ENCODE peak calls at places on chromosome 21, in four cellular contexts. One of them, this sample, is unnamed.
A peak's percentile ranks its signal among the peaks of the same experiment; 100 is the strongest.

GRCh38 chr21:31326478-31327247 is 17.4 kb downstream of the TIAM1 start:
- DNase-seq in tibial nerve: no peak
- DNase-seq in right atrium auricular region: no peak
- DNase-seq in neural progenitor cell: no peak
- DNase-seq in this sample: no peak

GRCh38 chr21:31305888-31306287 is 38.2 kb downstream of the TIAM1 start:
- DNase-seq in right atrium auricular region: no peak
- DNase-seq in neural progenitor cell: no peak
- DNase-seq in tibial nerve: no peak
- DNase-seq in this sample: no peak

GRCh38 chr21:31752967-31753366 is 21.0 kb upstream of the SCAF4 start:
- DNase-seq in tibial nerve: no peak
- DNase-seq in neural progenitor cell: no peak
- DNase-seq in right atrium auricular region: no peak
- DNase-seq in this sample: no peak

GRCh38 chr21:45811136-45811535 is 167.6 kb downstream of the PCBP3 start:
- DNase-seq in right atrium auricular region: no peak
- DNase-seq in tibial nerve: no peak
- DNase-seq in neural progenitor cell: no peak
- DNase-seq in this sample: peak; percentile 16

GRCh38 chr21:32099812-32100416 is 178.9 kb downstream of the MIS18A start:
- DNase-seq in neural progenitor cell: peak; percentile 45
- DNase-seq in tibial nerve: no peak
- DNase-seq in right atrium auricular region: no peak
- DNase-seq in this sample: no peak

GRCh38 chr21:20276954-20277353 is 721.3 kb upstream of the NCAM2 start:
- DNase-seq in tibial nerve: no peak
- DNase-seq in right atrium auricular region: no peak
- DNase-seq in neural progenitor cell: peak; percentile 31
- DNase-seq in this sample: no peak

GRCh38 chr21:45747802-45748445 is 104.4 kb downstream of the PCBP3 start:
- DNase-seq in right atrium auricular region: peak; percentile 32
- DNase-seq in neural progenitor cell: no peak
- DNase-seq in tibial nerve: no peak
- DNase-seq in this sample: no peak

GRCh38 chr21:46427516-46427915 is 31.2 kb upstream of the DIP2A start:
- DNase-seq in neural progenitor cell: no peak
- DNase-seq in right atrium auricular region: no peak
- DNase-seq in tibial nerve: no peak
- DNase-seq in this sample: no peak

GRCh38 chr21:27423073-27423472 is 456.2 kb upstream of the ADAMTS5 start:
- DNase-seq in tibial nerve: peak; percentile 52
- DNase-seq in right atrium auricular region: peak; percentile 89
- DNase-seq in neural progenitor cell: no peak
- DNase-seq in this sample: peak; percentile 90

GRCh38 chr21:33019885-33020557 is 5.7 kb upstream of the OLIG2 start:
- DNase-seq in neural progenitor cell: peak; percentile 72
- DNase-seq in right atrium auricular region: no peak
- DNase-seq in tibial nerve: no peak
- DNase-seq in this sample: no peak

GRCh38 chr21:43306911-43307676 is 119.8 kb downstream of the SIK1 start:
- DNase-seq in right atrium auricular region: no peak
- DNase-seq in tibial nerve: no peak
- DNase-seq in neural progenitor cell: no peak
- DNase-seq in this sample: peak; percentile 54
- H3K4me3 ChIP-seq in right atrium auricular region: no peak overlapping the region
- H3K4me3 ChIP-seq in tibial nerve: no peak overlapping the region
- H3K4me3 ChIP-seq in neural progenitor cell: no peak overlapping the region
- H3K4me3 ChIP-seq in this sample: no peak overlapping the region

DNA sequence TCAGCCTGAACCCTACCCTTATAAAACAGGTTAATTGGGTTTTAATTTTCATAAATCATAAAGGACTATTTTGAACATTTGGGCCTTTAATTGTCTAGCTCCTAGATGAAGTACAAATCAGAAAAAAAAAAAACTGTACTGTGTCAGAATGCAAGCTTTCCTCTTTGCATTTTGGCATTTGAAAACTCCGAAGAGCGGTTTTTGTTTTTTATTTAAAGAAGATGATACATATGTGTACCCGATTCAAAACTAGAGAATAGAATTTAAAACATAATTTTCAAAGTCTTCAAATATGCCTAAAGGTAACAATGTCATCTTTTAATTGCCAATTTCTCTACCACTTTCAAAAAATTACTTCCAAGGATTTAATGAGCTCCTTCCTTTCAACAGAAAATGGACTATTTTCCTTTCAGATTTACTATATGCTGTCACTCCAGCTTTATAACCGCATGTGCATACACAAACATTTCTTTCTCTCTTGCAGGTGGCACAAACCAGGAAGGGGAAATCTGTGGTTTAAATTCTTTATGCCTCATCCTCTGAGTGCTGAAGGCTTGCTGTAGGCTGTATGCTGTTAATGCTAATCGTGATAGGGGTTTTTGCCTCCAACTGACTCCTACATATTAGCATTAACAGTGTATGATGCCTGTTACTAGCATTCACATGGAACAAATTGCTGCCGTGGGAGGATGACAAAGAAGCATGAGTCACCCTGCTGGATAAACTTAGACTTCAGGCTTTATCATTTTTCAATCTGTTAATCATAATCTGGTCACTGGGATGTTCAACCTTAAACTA is 33.7 kb downstream of the MRPL39 start:
- DNase-seq in right atrium auricular region: no peak
- DNase-seq in neural progenitor cell: no peak
- DNase-seq in tibial nerve: no peak
- DNase-seq in this sample: no peak
- H3K4me3 ChIP-seq in right atrium auricular region: no peak overlapping the region
- H3K4me3 ChIP-seq in neural progenitor cell: no peak overlapping the region
- H3K4me3 ChIP-seq in tibial nerve: no peak overlapping the region
- H3K4me3 ChIP-seq in this sample: no peak overlapping the region

GRCh38 chr21:37075214-37075770 is 2.2 kb downstream of the TTC3 start:
- DNase-seq in tibial nerve: no peak
- DNase-seq in right atrium auricular region: no peak
- DNase-seq in neural progenitor cell: no peak
- DNase-seq in this sample: no peak
- H3K4me3 ChIP-seq in tibial nerve: no peak overlapping the region
- H3K4me3 ChIP-seq in right atrium auricular region: no peak overlapping the region
- H3K4me3 ChIP-seq in neural progenitor cell: no peak overlapping the region
- H3K4me3 ChIP-seq in this sample: no peak overlapping the region

DNA sequence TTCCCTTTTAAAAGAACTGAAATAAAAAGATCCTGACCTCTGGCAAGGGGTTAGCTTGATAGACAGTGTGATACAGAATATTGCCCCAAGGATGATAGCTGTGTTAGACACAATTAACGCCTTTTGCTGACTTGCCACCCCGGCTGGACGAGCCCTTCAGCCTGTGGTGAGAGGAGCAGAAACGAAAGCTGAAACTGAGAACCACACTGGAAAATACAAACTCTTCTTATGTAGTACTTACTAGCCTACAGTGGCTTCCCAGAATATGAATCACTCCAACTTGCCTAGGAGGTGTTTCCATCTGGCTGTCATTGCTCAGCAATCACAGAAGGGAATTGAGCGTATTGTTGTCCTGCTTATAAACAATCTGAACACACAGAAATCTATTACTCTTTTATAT is 22.9 kb downstream of the SAMSN1 start:
- DNase-seq in neural progenitor cell: no peak
- DNase-seq in right atrium auricular region: no peak
- DNase-seq in tibial nerve: no peak
- DNase-seq in this sample: no peak
- H3K4me3 ChIP-seq in neural progenitor cell: no peak overlapping the region
- H3K4me3 ChIP-seq in right atrium auricular region: no peak overlapping the region
- H3K4me3 ChIP-seq in tibial nerve: no peak overlapping the region
- H3K4me3 ChIP-seq in this sample: no peak overlapping the region

DNA sequence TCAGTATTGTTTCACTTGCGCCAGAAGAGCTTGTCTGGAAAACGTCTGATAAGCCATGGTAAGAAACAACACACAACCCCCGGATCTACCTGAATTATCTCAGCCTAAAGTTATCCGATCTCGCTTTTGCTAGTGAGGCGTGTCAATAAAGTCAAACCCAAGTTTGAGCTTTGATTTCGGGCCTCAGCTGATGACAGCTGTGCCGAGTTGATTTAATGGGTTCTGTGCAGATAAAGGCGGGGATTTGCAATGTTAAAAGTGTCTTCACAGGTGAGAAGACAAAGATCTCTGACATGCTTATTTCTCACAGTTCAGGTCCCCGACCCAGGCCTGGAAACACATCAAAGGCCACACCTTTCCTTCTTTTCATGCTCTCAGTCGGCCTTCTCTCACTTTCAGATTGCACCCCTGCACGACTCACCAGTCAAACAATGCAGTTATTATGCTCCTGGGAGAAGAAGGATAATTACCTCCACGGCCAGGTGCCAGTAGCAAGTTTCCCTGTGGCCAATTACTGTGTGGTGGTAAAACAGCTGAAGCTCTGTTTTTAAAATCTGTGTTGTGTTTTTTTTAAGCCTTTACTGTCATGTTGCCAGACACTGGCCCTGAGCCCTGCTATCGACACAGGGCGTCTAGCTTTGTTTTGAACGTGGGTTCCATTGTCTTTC is 245.3 kb upstream of the RUNX1 start:
- DNase-seq in neural progenitor cell: peak; percentile 21
- DNase-seq in right atrium auricular region: no peak
- DNase-seq in tibial nerve: no peak
- DNase-seq in this sample: no peak
- H3K4me3 ChIP-seq in neural progenitor cell: no peak overlapping the region
- H3K4me3 ChIP-seq in right atrium auricular region: no peak overlapping the region
- H3K4me3 ChIP-seq in tibial nerve: no peak overlapping the region
- H3K4me3 ChIP-seq in this sample: no peak overlapping the region

GRCh38 chr21:39132248-39132647 is 51.0 kb downstream of the PSMG1 start:
- DNase-seq in right atrium auricular region: no peak
- DNase-seq in tibial nerve: no peak
- DNase-seq in neural progenitor cell: no peak
- DNase-seq in this sample: no peak

GRCh38 chr21:39134288-39134810 is 48.9 kb downstream of the PSMG1 start:
- DNase-seq in tibial nerve: no peak
- DNase-seq in neural progenitor cell: no peak
- DNase-seq in right atrium auricular region: peak; percentile 21
- DNase-seq in this sample: no peak

GRCh38 chr21:39137248-39138186 is 45.7 kb downstream of the PSMG1 start:
- DNase-seq in tibial nerve: no peak
- DNase-seq in neural progenitor cell: peak; percentile 33
- DNase-seq in right atrium auricular region: peak; percentile 53
- DNase-seq in this sample: no peak

GRCh38 chr21:39141502-39141901 is 41.7 kb downstream of the PSMG1 start:
- DNase-seq in tibial nerve: no peak
- DNase-seq in right atrium auricular region: no peak
- DNase-seq in neural progenitor cell: no peak
- DNase-seq in this sample: no peak

DNA sequence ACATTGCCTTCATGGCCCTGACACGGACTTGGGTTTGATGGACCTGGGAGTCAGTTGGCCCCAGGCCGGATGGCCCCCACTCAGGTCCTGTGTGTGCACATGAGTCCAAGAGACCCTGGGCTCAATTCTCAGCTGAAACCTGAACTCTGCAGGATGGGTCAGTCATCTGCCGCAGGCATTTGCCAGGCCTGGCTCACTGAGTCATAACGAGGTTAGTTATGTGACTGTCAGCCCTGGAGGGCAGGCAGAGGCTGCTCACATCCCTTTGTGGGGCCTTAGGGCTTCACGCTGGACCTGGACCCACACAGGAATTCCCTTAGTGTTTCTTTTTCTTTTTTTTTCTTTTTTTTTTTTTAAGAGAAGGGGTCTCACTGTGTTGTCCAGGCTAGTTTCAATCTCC is 46.5 kb downstream of the PSMG1 start:
- DNase-seq in right atrium auricular region: no peak
- DNase-seq in neural progenitor cell: no peak
- DNase-seq in tibial nerve: no peak
- DNase-seq in this sample: no peak
- H3K4me3 ChIP-seq in right atrium auricular region: no peak overlapping the region
- H3K4me3 ChIP-seq in neural progenitor cell: no peak overlapping the region
- H3K4me3 ChIP-seq in tibial nerve: no peak overlapping the region
- H3K4me3 ChIP-seq in this sample: no peak overlapping the region

DNA sequence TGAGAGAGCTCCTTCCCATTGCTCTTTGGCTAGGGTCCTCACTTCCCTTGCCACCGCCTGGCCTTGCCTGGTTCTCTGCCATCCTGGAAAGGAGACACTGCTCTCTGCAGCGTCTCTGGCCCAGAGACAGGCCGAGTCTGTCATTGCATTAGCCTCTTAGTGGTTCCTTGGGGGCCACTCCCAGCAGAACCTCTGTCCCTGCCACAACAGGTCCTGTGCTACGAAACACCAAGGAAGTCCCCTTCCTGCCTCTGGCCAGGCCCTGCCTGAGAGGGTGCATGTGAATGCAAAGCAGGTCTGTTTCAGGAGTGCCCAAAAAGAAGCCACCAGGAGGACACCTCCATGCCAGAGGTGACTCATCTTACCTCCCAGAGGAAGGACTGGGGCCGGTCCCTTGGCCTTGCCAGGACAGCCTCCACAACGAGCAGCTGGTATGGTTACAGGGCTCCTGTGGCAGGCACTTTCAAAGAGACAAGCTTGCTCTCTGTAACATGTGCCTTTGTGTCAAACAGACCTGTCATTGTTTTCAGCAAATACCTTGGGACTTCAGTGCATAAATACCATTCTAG is 59.6 kb downstream of the VPS26C start:
- DNase-seq in right atrium auricular region: no peak
- DNase-seq in neural progenitor cell: no peak
- DNase-seq in tibial nerve: no peak
- DNase-seq in this sample: no peak
- H3K4me3 ChIP-seq in right atrium auricular region: no peak overlapping the region
- H3K4me3 ChIP-seq in neural progenitor cell: no peak overlapping the region
- H3K4me3 ChIP-seq in tibial nerve: peak overlapping the region; percentile 2
- H3K4me3 ChIP-seq in this sample: peak overlapping the region; percentile 32

GRCh38 chr21:41953831-41954653 is at the start of gene C2CD2:
- DNase-seq in tibial nerve: no peak
- DNase-seq in neural progenitor cell: peak; percentile 83
- DNase-seq in right atrium auricular region: peak; percentile 64
- DNase-seq in this sample: peak; percentile 51
- H3K4me3 ChIP-seq in tibial nerve: peak within 1 kb of the TSS; percentile 85
- H3K4me3 ChIP-seq in neural progenitor cell: peak within 1 kb of the TSS; percentile 68
- H3K4me3 ChIP-seq in right atrium auricular region: peak within 1 kb of the TSS; percentile 68
- H3K4me3 ChIP-seq in this sample: peak within 1 kb of the TSS; percentile 96

GRCh38 chr21:44647222-44647552 is 973 bp downstream of the KRTAP10-11 start:
- DNase-seq in neural progenitor cell: peak; percentile 41
- DNase-seq in tibial nerve: no peak
- DNase-seq in right atrium auricular region: peak; percentile 23
- DNase-seq in this sample: no peak
- H3K4me3 ChIP-seq in neural progenitor cell: no peak overlapping the region
- H3K4me3 ChIP-seq in tibial nerve: no peak overlapping the region
- H3K4me3 ChIP-seq in right atrium auricular region: no peak overlapping the region
- H3K4me3 ChIP-seq in this sample: no peak overlapping the region

DNA sequence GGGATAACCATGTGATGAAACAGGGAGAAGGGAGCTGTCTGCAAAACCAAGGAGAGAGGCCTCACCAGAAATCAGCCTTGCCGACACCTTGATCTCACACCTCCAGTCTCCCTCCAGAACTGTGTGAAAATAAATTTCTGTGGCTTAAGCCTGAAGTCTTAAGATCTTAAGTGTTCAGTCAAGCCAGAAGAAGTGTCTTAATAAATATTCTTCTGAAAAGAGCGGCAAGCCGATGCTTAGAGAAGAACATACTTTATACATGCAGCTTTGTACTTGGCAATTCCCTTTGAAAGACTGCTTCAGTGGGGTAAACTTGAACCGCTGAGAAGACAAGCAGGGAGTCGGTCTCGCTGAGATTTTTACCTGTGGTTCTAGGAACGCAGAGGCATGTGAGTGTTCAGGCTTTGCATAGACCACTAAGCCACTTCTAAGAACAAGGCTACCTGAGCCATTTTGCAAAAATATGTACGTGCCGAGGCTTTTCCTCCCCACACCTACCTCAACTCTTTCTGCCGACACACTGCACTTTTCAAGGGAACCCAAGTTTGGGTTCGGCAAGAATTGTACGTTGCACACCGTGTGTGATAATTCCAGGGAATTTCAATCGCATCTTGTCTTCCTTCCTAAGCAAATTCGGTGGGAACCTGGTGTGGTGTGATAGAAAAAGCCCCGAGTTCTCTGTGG is 3.4 kb downstream of the RUNX1 start:
- DNase-seq in neural progenitor cell: no peak
- DNase-seq in tibial nerve: no peak
- DNase-seq in right atrium auricular region: no peak
- DNase-seq in this sample: no peak
- H3K4me3 ChIP-seq in neural progenitor cell: no peak overlapping the region
- H3K4me3 ChIP-seq in tibial nerve: no peak overlapping the region
- H3K4me3 ChIP-seq in right atrium auricular region: no peak overlapping the region
- H3K4me3 ChIP-seq in this sample: no peak overlapping the region